ENCODE peak calls at places on chromosomes 7 and 10, in five cellular contexts. One of them, this sample, is unnamed.

GRCh38 chr10:4242561-4243035 is 457.6 kb upstream of the KLF6 start:
- DNase-seq in GM23248: peak; percentile 81
- DNase-seq in K562: no peak
- DNase-seq in PC-3: peak; percentile 52
- DNase-seq in neural progenitor cell: peak; percentile 13
- DNase-seq in this sample: no peak

GRCh38 chr10:95343573-95343972 is 52.8 kb upstream of the PDLIM1 start:
- DNase-seq in PC-3: no peak
- DNase-seq in GM23248: no peak
- DNase-seq in K562: no peak
- DNase-seq in neural progenitor cell: no peak
- DNase-seq in this sample: no peak

GRCh38 chr10:24552346-24553016 is 171.2 kb downstream of the ARHGAP21 start:
- DNase-seq in PC-3: peak; percentile 74
- DNase-seq in GM23248: peak; percentile 14
- DNase-seq in K562: peak; percentile 85
- DNase-seq in neural progenitor cell: peak; percentile 64
- DNase-seq in this sample: peak; percentile 79

GRCh38 chr7:39589323-39590111 is 23.3 kb downstream of the YAE1 start:
- DNase-seq in PC-3: peak; percentile 88
- DNase-seq in neural progenitor cell: peak; percentile 44
- DNase-seq in GM23248: peak; percentile 87
- DNase-seq in K562: peak; percentile 75
- DNase-seq in this sample: peak; percentile 23

GRCh38 chr7:33773053-33773452 is 132.3 kb upstream of the BMPER start:
- DNase-seq in GM23248: peak; percentile 88
- DNase-seq in K562: no peak
- DNase-seq in PC-3: peak; percentile 87
- DNase-seq in neural progenitor cell: no peak
- DNase-seq in this sample: no peak

GRCh38 chr7:151481650-151482505 is 37.8 kb downstream of the RHEB start:
- DNase-seq in K562: no peak
- DNase-seq in GM23248: no peak
- DNase-seq in neural progenitor cell: no peak
- DNase-seq in PC-3: no peak
- DNase-seq in this sample: no peak

GRCh38 chr10:25142465-25142864 is 32.3 kb upstream of the GPR158 start:
- DNase-seq in K562: no peak
- DNase-seq in neural progenitor cell: no peak
- DNase-seq in PC-3: no peak
- DNase-seq in GM23248: peak; percentile 67
- DNase-seq in this sample: no peak

GRCh38 chr10:90857635-90858488 is at the start of gene HTR7:
- DNase-seq in neural progenitor cell: peak; percentile 85
- DNase-seq in K562: peak; percentile 74
- DNase-seq in GM23248: peak; percentile 79
- DNase-seq in PC-3: peak; percentile 48
- DNase-seq in this sample: peak; percentile 62

GRCh38 chr7:23353172-23353571 is 54.0 kb downstream of the MALSU1 start:
- DNase-seq in K562: no peak
- DNase-seq in neural progenitor cell: peak; percentile 54
- DNase-seq in GM23248: no peak
- DNase-seq in PC-3: no peak
- DNase-seq in this sample: no peak

GRCh38 chr7:6637544-6638229 is 569 bp downstream of the ZNF316 start:
- DNase-seq in GM23248: peak; percentile 58
- DNase-seq in neural progenitor cell: peak; percentile 66
- DNase-seq in PC-3: peak; percentile 14
- DNase-seq in K562: peak; percentile 95
- DNase-seq in this sample: peak; percentile 66

GRCh38 chr7:131413711-131414110 is 86.0 kb downstream of the MKLN1 start:
- DNase-seq in neural progenitor cell: no peak
- DNase-seq in PC-3: no peak
- DNase-seq in K562: no peak
- DNase-seq in GM23248: no peak
- DNase-seq in this sample: no peak

GRCh38 chr10:56116684-56117083 is 244.4 kb downstream of the ZWINT start:
- DNase-seq in K562: no peak
- DNase-seq in GM23248: no peak
- DNase-seq in neural progenitor cell: peak; percentile 23
- DNase-seq in PC-3: peak; percentile 57
- DNase-seq in this sample: peak; percentile 9

GRCh38 chr7:8261711-8262695 is at the start of gene ICA1:
- DNase-seq in K562: peak; percentile 77
- DNase-seq in PC-3: peak; percentile 67
- DNase-seq in GM23248: peak; percentile 48
- DNase-seq in neural progenitor cell: peak; percentile 91
- DNase-seq in this sample: peak; percentile 90

GRCh38 chr10:129778571-129778970 is 185.5 kb downstream of the EBF3 start:
- DNase-seq in K562: no peak
- DNase-seq in neural progenitor cell: no peak
- DNase-seq in PC-3: no peak
- DNase-seq in GM23248: no peak
- DNase-seq in this sample: no peak

GRCh38 chr7:35250452-35250851 is 3.4 kb downstream of the TBX20 start:
- DNase-seq in K562: no peak
- DNase-seq in GM23248: no peak
- DNase-seq in neural progenitor cell: no peak
- DNase-seq in PC-3: no peak
- DNase-seq in this sample: no peak

GRCh38 chr7:35251606-35252310 is 2.1 kb downstream of the TBX20 start:
- DNase-seq in neural progenitor cell: no peak
- DNase-seq in PC-3: no peak
- DNase-seq in GM23248: no peak
- DNase-seq in K562: no peak
- DNase-seq in this sample: no peak

GRCh38 chr7:35250941-35251340 is 3.0 kb downstream of the TBX20 start:
- DNase-seq in PC-3: no peak
- DNase-seq in GM23248: no peak
- DNase-seq in neural progenitor cell: no peak
- DNase-seq in K562: no peak
- DNase-seq in this sample: no peak

GRCh38 chr7:35248576-35249536 is 5.0 kb downstream of the TBX20 start:
- DNase-seq in K562: no peak
- DNase-seq in GM23248: no peak
- DNase-seq in neural progenitor cell: no peak
- DNase-seq in PC-3: peak; percentile 55
- DNase-seq in this sample: no peak

GRCh38 chr7:35249537-35249907 is 4.4 kb downstream of the TBX20 start:
- DNase-seq in neural progenitor cell: no peak
- DNase-seq in GM23248: no peak
- DNase-seq in K562: no peak
- DNase-seq in PC-3: peak; percentile 67
- DNase-seq in this sample: no peak
- TF ChIP-seq EZH2 in neural progenitor cell: peak; percentile 64
- TF ChIP-seq EZH2 in GM23248: no peak
- TF ChIP-seq EZH2 in K562: no peak
- TF ChIP-seq EZH2 in PC-3: no peak
- TF ChIP-seq EZH2 in this sample: no peak

GRCh38 chr7:55549457-55549856 is 22.8 kb downstream of the VOPP1 start:
- DNase-seq in K562: no peak
- DNase-seq in PC-3: no peak
- DNase-seq in GM23248: no peak
- DNase-seq in neural progenitor cell: no peak
- DNase-seq in this sample: no peak
- H3K4me1 ChIP-seq in K562: peaks cover 9% of the 10 kb centered on the region
- H3K4me1 ChIP-seq in PC-3: peaks cover 62% of the 10 kb centered on the region
- H3K4me1 ChIP-seq in GM23248: peaks cover 30% of the 10 kb centered on the region
- H3K4me1 ChIP-seq in neural progenitor cell: no peaks in the 10 kb centered on the region
- H3K4me1 ChIP-seq in this sample: no peaks in the 10 kb centered on the region

DNA sequence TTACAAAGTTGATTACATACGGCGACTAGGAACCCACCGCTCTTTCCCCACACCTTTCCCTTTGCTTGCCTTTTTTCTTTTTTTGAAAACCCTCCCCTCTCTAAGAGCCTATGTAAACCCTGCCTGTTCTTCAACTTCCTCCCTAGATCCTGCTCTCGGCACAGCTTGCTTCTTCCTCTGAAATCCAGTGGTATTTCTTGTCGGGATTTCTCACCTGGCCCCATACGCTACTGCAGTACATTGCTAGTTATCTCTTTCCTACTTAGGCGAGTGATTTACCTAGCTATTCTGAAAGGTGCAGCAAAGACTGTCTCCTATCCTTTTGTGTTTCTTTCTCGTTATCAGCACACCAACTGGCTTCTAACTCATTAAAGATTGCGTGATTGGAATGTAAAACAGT is 371.1 kb downstream of the PRPF18 start:
- DNase-seq in K562: no peak
- DNase-seq in GM23248: no peak
- DNase-seq in neural progenitor cell: no peak
- DNase-seq in PC-3: no peak
- DNase-seq in this sample: no peak
- TF ChIP-seq EZH2 in K562: no peak
- TF ChIP-seq EZH2 in GM23248: no peak
- TF ChIP-seq EZH2 in neural progenitor cell: no peak
- TF ChIP-seq EZH2 in PC-3: no peak
- TF ChIP-seq EZH2 in this sample: no peak

GRCh38 chr7:55135462-55135861 is 116.6 kb downstream of the EGFR start:
- DNase-seq in neural progenitor cell: no peak
- DNase-seq in GM23248: no peak
- DNase-seq in PC-3: no peak
- DNase-seq in K562: no peak
- DNase-seq in this sample: no peak
- H3K4me1 ChIP-seq in neural progenitor cell: peaks cover 10% of the 10 kb centered on the region
- H3K4me1 ChIP-seq in GM23248: peaks cover 49% of the 10 kb centered on the region
- H3K4me1 ChIP-seq in PC-3: peaks cover 54% of the 10 kb centered on the region
- H3K4me1 ChIP-seq in K562: peaks cover 16% of the 10 kb centered on the region
- H3K4me1 ChIP-seq in this sample: peaks cover 29% of the 10 kb centered on the region

GRCh38 chr7:27163776-27164380 is 1.5 kb downstream of the HOXA9 start:
- DNase-seq in K562: no peak
- DNase-seq in neural progenitor cell: no peak
- DNase-seq in GM23248: peak; percentile 42
- DNase-seq in PC-3: no peak
- DNase-seq in this sample: no peak
- TF ChIP-seq EZH2 in K562: peak; percentile 36
- TF ChIP-seq EZH2 in neural progenitor cell: no peak
- TF ChIP-seq EZH2 in GM23248: no peak
- TF ChIP-seq EZH2 in PC-3: no peak
- TF ChIP-seq EZH2 in this sample: no peak

GRCh38 chr10:103578782-103579382 is 85.4 kb downstream of the NEURL1 start:
- DNase-seq in K562: peak; percentile 76
- DNase-seq in neural progenitor cell: no peak
- DNase-seq in PC-3: no peak
- DNase-seq in GM23248: no peak
- DNase-seq in this sample: peak; percentile 75
- H3K4me1 ChIP-seq in K562: peaks cover 32% of the 10 kb centered on the region
- H3K4me1 ChIP-seq in neural progenitor cell: peaks cover 8% of the 10 kb centered on the region
- H3K4me1 ChIP-seq in PC-3: peaks cover 20% of the 10 kb centered on the region
- H3K4me1 ChIP-seq in GM23248: no peaks in the 10 kb centered on the region
- H3K4me1 ChIP-seq in this sample: peaks cover 40% of the 10 kb centered on the region

DNA sequence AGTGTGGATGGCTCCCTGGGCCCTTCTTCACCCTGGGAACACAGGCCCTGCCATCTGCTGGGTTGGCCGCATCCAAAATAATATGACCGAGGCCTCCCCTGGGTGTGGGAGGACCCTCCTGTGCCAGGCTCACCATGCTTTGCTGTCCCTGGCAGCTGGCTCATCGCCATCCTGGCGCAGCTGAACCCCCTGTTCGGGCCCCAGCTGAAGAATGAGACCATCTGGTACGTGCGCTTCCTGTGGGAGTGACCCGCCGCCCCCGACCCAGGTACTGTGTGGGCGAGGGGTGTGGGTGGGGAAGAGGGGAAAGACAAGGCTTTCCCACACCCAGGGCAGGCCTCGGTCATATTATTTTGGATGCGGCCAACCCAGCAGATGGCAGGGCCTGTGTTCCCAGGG is 4.8 kb downstream of the ATP6V0E2 start:
- DNase-seq in PC-3: no peak
- DNase-seq in K562: no peak
- DNase-seq in GM23248: no peak
- DNase-seq in neural progenitor cell: no peak
- DNase-seq in this sample: no peak
- TF ChIP-seq EZH2 in PC-3: no peak
- TF ChIP-seq EZH2 in K562: no peak
- TF ChIP-seq EZH2 in GM23248: no peak
- TF ChIP-seq EZH2 in neural progenitor cell: no peak
- TF ChIP-seq EZH2 in this sample: no peak

GRCh38 chr7:41881313-41882130 is 178.6 kb upstream of the INHBA start:
- DNase-seq in neural progenitor cell: no peak
- DNase-seq in PC-3: no peak
- DNase-seq in GM23248: no peak
- DNase-seq in K562: no peak
- DNase-seq in this sample: no peak
- H3K4me1 ChIP-seq in neural progenitor cell: no peaks in the 10 kb centered on the region
- H3K4me1 ChIP-seq in PC-3: peaks cover 18% of the 10 kb centered on the region
- H3K4me1 ChIP-seq in GM23248: peaks cover 52% of the 10 kb centered on the region
- H3K4me1 ChIP-seq in K562: no peaks in the 10 kb centered on the region
- H3K4me1 ChIP-seq in this sample: peaks cover 6% of the 10 kb centered on the region

GRCh38 chr10:132786529-132787252 is 744 bp upstream of the NKX6-2 start:
- DNase-seq in GM23248: no peak
- DNase-seq in PC-3: no peak
- DNase-seq in K562: no peak
- DNase-seq in neural progenitor cell: peak; percentile 53
- DNase-seq in this sample: no peak
- TF ChIP-seq EZH2 in GM23248: peak; percentile 65
- TF ChIP-seq EZH2 in PC-3: peak; percentile 86
- TF ChIP-seq EZH2 in K562: no peak
- TF ChIP-seq EZH2 in neural progenitor cell: peak; percentile 100
- TF ChIP-seq EZH2 in this sample: peak; percentile 99

GRCh38 chr10:11530806-11531205 is 80.6 kb downstream of the USP6NL start:
- DNase-seq in K562: no peak
- DNase-seq in neural progenitor cell: no peak
- DNase-seq in GM23248: no peak
- DNase-seq in PC-3: no peak
- DNase-seq in this sample: no peak

GRCh38 chr10:11536256-11536655 is 75.2 kb downstream of the USP6NL start:
- DNase-seq in GM23248: no peak
- DNase-seq in PC-3: no peak
- DNase-seq in neural progenitor cell: no peak
- DNase-seq in K562: no peak
- DNase-seq in this sample: no peak

GRCh38 chr10:11535376-11535959 is 76.0 kb downstream of the USP6NL start:
- DNase-seq in K562: no peak
- DNase-seq in GM23248: no peak
- DNase-seq in neural progenitor cell: peak; percentile 20
- DNase-seq in PC-3: no peak
- DNase-seq in this sample: no peak

GRCh38 chr10:11532329-11532728 is 79.1 kb downstream of the USP6NL start:
- DNase-seq in GM23248: no peak
- DNase-seq in K562: no peak
- DNase-seq in PC-3: no peak
- DNase-seq in neural progenitor cell: peak; percentile 34
- DNase-seq in this sample: no peak

GRCh38 chr10:11533328-11533781 is 78.1 kb downstream of the USP6NL start:
- DNase-seq in PC-3: no peak
- DNase-seq in neural progenitor cell: peak; percentile 34
- DNase-seq in GM23248: peak; percentile 38
- DNase-seq in K562: no peak
- DNase-seq in this sample: peak; percentile 24
- H3K4me1 ChIP-seq in PC-3: no peaks in the 10 kb centered on the region
- H3K4me1 ChIP-seq in neural progenitor cell: peaks cover 43% of the 10 kb centered on the region
- H3K4me1 ChIP-seq in GM23248: no peaks in the 10 kb centered on the region
- H3K4me1 ChIP-seq in K562: peaks cover 9% of the 10 kb centered on the region
- H3K4me1 ChIP-seq in this sample: peaks cover 17% of the 10 kb centered on the region